ENCODE peak calls at places on chromosomes 12 and 14, in five cellular contexts. P is stimulated activated CD4-positive, alpha-beta T cell treated with anti-CD3 and anti-CD28 coated beads, Interleukin-1b, Interleukin-23, amount 100 ng/mL, for 24 hours; K is effector memory CD4-positive, alpha-beta T cell; U is GM12865; C is effector memory CD8-positive, alpha-beta T cell. N is an unnamed sample.

GRCh38 chr12:52057958-52058576 is 6.8 kb downstream of the NR4A1 start:
- DNase-seq in P (no peak), K (no peak), U (no peak), C (no peak), N (no peak)

GRCh38 chr14:89393346-89393745 is 23.7 kb downstream of the FOXN3 start:
- DNase-seq in P (no peak), K (no peak), U (no peak), C (no peak), N (no peak)

GRCh38 chr12:95970905-95971304 is 25.2 kb downstream of the HAL start:
- DNase-seq in P (no peak), K (no peak), U (no peak), C (no peak), N (no peak)

GRCh38 chr12:18690653-18691052 is 47.2 kb downstream of the PLCZ1 start:
- DNase-seq in P (no peak), K (no peak), U (no peak), C (no peak), N (no peak)

GRCh38 chr12:103806807-103807206 is 34.2 kb downstream of the NT5DC3 start:
- DNase-seq in P (no peak), K (no peak), U (no peak), C (no peak), N (no peak)

GRCh38 chr12:132572801-132573760 is 37.3 kb downstream of the LRCOL1 start:
- DNase-seq in P (no peak), K (no peak), U (no peak), C (no peak), N (no peak)

GRCh38 chr14:92040431-92041040 is 677 bp upstream of the TRIP11 start:
- DNase-seq in P (no peak), K (no peak), U (peak), C (no peak), N (no peak)

GRCh38 chr14:58722433-58722832 is 84.7 kb downstream of the DACT1 start:
- DNase-seq in P (no peak), K (no peak), U (no peak), C (no peak), N (no peak)

GRCh38 chr12:108833757-108834472 is 23.5 kb downstream of the SSH1 start:
- DNase-seq in P (no peak), K (no peak), U (no peak), C (no peak), N (no peak)

GRCh38 chr12:30622509-30622908 is 73.2 kb downstream of the IPO8 start:
- DNase-seq in P (no peak), K (no peak), U (peak), C (no peak), N (no peak)

N was measured in T-helper 1 cell.